ENCODE peak calls at places on chromosomes 13 and 19, in seven cellular contexts. A is AG09309, F is fibroblast of villous mesenchyme, E is foreskin fibroblast, V is mammary epithelial cell, K is GM23248, G is epithelial cell of esophagus. X is an unnamed sample.

GRCh38 chr13:71619096-71619495 is 247.9 kb downstream of the DACH1 start:
- DNase-seq in F (peak; percentile 57), V (no peak), K (no peak), G (no peak), A (no peak), E (no peak), X (no peak)

GRCh38 chr19:2047449-2048103 is 3.5 kb downstream of the MKNK2 start:
- DNase-seq in K (peak; percentile 58), V (no peak), E (peak; percentile 67), A (no peak), F (peak; percentile 67), G (no peak), X (no peak)

GRCh38 chr19:38684078-38684861 is 36.8 kb downstream of the ACTN4 start:
- DNase-seq in A (peak; percentile 69), E (peak; percentile 95), G (peak; percentile 96), V (peak; percentile 98), F (peak; percentile 96), K (peak; percentile 97), X (peak; percentile 73)

GRCh38 chr13:28655566-28655965 is 3.4 kb upstream of the POMP start:
- DNase-seq in F (peak; percentile 77), V (peak; percentile 46), G (peak; percentile 67), E (peak; percentile 83), A (peak; percentile 59), K (peak; percentile 85), X (no peak)

GRCh38 chr19:39237200-39238184 is 7.3 kb downstream of the IFNL3 start:
- DNase-seq in F (no peak), G (peak; percentile 14), V (peak; percentile 15), E (peak; percentile 4), K (no peak), A (no peak), X (no peak)

GRCh38 chr19:50434525-50434924 is 1.8 kb downstream of the MYBPC2 start:
- DNase-seq in V (no peak), K (no peak), A (no peak), E (no peak), F (no peak), G (no peak), X (no peak)

GRCh38 chr19:2815923-2816322 is 3.7 kb upstream of the ZNF554 start:
- DNase-seq in K (no peak), G (no peak), E (no peak), F (no peak), A (no peak), V (no peak), X (no peak)

GRCh38 chr19:37855098-37855497 is 51.3 kb downstream of the WDR87 start:
- DNase-seq in E (peak; percentile 68), V (peak; percentile 45), F (peak; percentile 32), K (peak; percentile 4), G (peak; percentile 57), A (no peak), X (no peak)

GRCh38 chr19:56146904-56147303 is 5.8 kb downstream of the ZNF444 start:
- DNase-seq in G (no peak), E (no peak), K (no peak), A (no peak), F (no peak), V (no peak), X (no peak)

GRCh38 chr19:55301459-55302331 is 17.9 kb downstream of the BRSK1 start:
- DNase-seq in G (peak; percentile 68), E (peak; percentile 87), K (peak; percentile 86), V (peak; percentile 52), F (peak; percentile 73), A (no peak), X (no peak)

GRCh38 chr19:50906217-50906616 is 5.0 kb downstream of the KLK4 start:
- DNase-seq in F (no peak), A (no peak), K (peak; percentile 41), G (no peak), V (no peak), E (no peak), X (no peak)

GRCh38 chr13:41005709-41006108 is 13.4 kb downstream of the ELF1 start:
- DNase-seq in A (no peak), K (no peak), G (no peak), F (no peak), E (no peak), V (no peak), X (no peak)

GRCh38 chr13:41502676-41503075 is 45.3 kb downstream of the RGCC start:
- DNase-seq in K (no peak), A (no peak), E (no peak), G (no peak), V (no peak), F (no peak), X (no peak)

GRCh38 chr19:17255150-17255621 is 9.4 kb downstream of the USHBP1 start:
- DNase-seq in E (no peak), K (no peak), V (no peak), G (peak; percentile 61), A (no peak), F (no peak), X (no peak)

GRCh38 chr13:106110241-106110855 is 425.1 kb downstream of the EFNB2 start:
- DNase-seq in V (no peak), E (no peak), K (no peak), F (no peak), G (peak; percentile 49), A (no peak), X (no peak)

GRCh38 chr13:66659291-66660012 is 570.7 kb downstream of the PCDH9 start:
- DNase-seq in A (no peak), K (no peak), G (no peak), F (peak; percentile 15), V (no peak), E (no peak), X (no peak)

GRCh38 chr19:34597596-34597995 is 79.4 kb downstream of the SCGB2B2 start:
- DNase-seq in A (no peak), K (no peak), V (no peak), F (no peak), G (no peak), E (no peak), X (no peak)
- H3K4me3 ChIP-seq in A (no peak overlapping the region), K (no peak overlapping the region), V (no peak overlapping the region), F (no peak overlapping the region), G (no peak overlapping the region), E (no peak overlapping the region), X (no peak overlapping the region)

GRCh38 chr19:31316201-31316951 is 32.9 kb downstream of the TSHZ3 start:
- DNase-seq in A (peak; percentile 53), F (peak; percentile 86), V (no peak), G (no peak), E (peak; percentile 68), K (peak; percentile 91), X (no peak)
- H3K4me3 ChIP-seq in A (peak overlapping the region; percentile 17), F (peak overlapping the region; percentile 26), V (no peak overlapping the region), G (no peak overlapping the region), E (peak overlapping the region; percentile 21), K (peak overlapping the region; percentile 66), X (no peak overlapping the region)

DNA sequence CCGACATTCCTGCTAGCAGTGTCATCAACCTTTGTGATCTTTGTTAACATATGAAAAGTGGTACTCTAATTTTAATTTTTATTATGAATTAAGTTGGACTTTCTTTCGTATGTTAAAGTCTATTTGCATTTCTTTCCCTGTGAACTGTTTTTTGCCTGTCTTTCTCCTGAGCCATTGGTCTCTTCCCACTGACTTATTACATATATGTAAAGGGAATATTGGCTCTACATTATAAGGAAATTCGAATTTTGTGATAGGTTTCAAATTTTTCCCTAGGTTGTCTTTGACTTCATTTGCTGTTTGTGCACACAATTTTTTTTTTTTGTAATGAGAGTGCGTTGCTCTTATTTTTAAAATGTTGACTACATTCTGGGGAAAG is 442 bp upstream of the CDC16 start:
- DNase-seq in V (no peak), K (no peak), G (no peak), A (no peak), F (no peak), E (no peak), X (no peak)
- H3K4me3 ChIP-seq in V (peak overlapping the region; percentile 20), K (peak overlapping the region; percentile 90), G (peak overlapping the region; percentile 31), A (peak overlapping the region; percentile 69), F (peak overlapping the region; percentile 92), E (peak overlapping the region; percentile 96), X (peak overlapping the region; percentile 86)

GRCh38 chr19:35122687-35123551 is 7.3 kb downstream of the FXYD3 start:
- DNase-seq in A (no peak), G (peak; percentile 94), F (no peak), V (peak; percentile 96), E (no peak), K (no peak), X (no peak)
- H3K4me3 ChIP-seq in A (no peak overlapping the region), G (no peak overlapping the region), F (no peak overlapping the region), V (no peak overlapping the region), E (no peak overlapping the region), K (no peak overlapping the region), X (no peak overlapping the region)

GRCh38 chr13:26133851-26134250 is 82.0 kb upstream of the SHISA2 start:
- DNase-seq in E (no peak), A (no peak), V (no peak), K (no peak), G (no peak), F (peak; percentile 2), X (no peak)
- H3K4me3 ChIP-seq in E (no peak overlapping the region), A (no peak overlapping the region), V (no peak overlapping the region), K (no peak overlapping the region), G (no peak overlapping the region), F (no peak overlapping the region), X (no peak overlapping the region)

GRCh38 chr19:53907690-53908089 is 1.4 kb upstream of the CACNG7 start:
- DNase-seq in G (no peak), K (no peak), V (no peak), A (no peak), F (no peak), E (peak; percentile 29), X (no peak)

GRCh38 chr19:53908933-53909415 is at the start of gene CACNG7:
- DNase-seq in V (no peak), A (no peak), G (no peak), K (no peak), F (no peak), E (peak; percentile 47), X (no peak)

GRCh38 chr19:53910170-53910518 is 1.1 kb downstream of the CACNG7 start:
- DNase-seq in E (peak; percentile 30), F (no peak), A (no peak), K (no peak), V (no peak), G (no peak), X (no peak)

GRCh38 chr19:53908106-53908932 is 759 bp upstream of the CACNG7 start:
- DNase-seq in F (peak; percentile 66), G (peak; percentile 35), V (peak; percentile 21), K (peak; percentile 56), E (peak; percentile 77), A (no peak), X (no peak)

DNA sequence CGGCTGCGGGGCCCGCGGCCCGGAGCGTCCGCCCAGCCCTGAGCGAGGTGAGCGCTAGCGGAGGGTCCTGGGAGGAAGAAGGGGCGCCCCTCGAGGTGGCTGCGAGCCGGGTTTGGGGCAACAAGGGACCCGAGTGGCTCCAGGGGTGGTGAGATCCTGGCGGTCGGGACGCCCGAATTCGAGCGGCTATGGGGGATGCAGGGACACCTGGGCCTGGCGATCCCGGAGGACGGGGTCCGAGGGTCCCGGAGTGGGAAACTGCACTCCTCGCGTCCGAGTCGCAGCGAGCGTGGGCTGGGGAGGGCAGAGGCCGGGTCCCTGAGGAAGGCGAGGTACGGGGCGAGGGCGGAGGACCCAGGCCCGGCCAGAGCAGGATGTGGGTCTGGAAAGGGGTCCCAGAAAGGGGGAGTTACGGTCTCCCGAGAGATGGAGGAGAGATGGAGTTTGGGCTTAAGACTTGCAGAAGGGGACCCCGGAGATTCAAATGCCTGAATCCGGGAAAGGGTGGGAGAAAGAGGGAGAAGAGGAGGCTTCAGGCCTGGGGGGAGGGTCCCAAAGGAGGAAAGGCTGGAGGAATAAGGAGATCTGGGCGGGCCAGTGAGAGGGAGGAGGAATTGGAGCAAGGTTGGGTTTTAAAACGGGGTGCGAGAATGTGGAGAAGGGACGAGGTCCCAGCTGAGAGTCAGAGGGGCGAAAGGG is 542 bp downstream of the CACNG7 start:
- DNase-seq in F (no peak), E (no peak), A (no peak), G (no peak), V (no peak), K (no peak), X (no peak)
- H3K4me3 ChIP-seq in F (peak overlapping the region; percentile 58), E (peak overlapping the region; percentile 28), A (no peak overlapping the region), G (no peak overlapping the region), V (no peak overlapping the region), K (no peak overlapping the region), X (no peak overlapping the region)